ENCODE peak calls at places on chromosome 22, in four cellular contexts. D, B, I and U are unnamed samples.

GRCh38 chr22:32650553-32651345 is 150.8 kb upstream of the TIMP3 start:
- DNase-seq in D (no peak), B (no peak), I (no peak), U (no peak)

GRCh38 chr22:41369089-41369745 is 12.5 kb upstream of the TEF start:
- DNase-seq in D (no peak), B (no peak), I (no peak), U (no peak)

GRCh38 chr22:29456211-29456671 is 17.9 kb downstream of the RFPL1 start:
- DNase-seq in D (no peak), B (peak), I (no peak), U (peak)

GRCh38 chr22:42637555-42637954 is 2.8 kb downstream of the ATP5MGL start:
- DNase-seq in D (no peak), B (no peak), I (no peak), U (no peak)

GRCh38 chr22:32754413-32755041 is 47.0 kb upstream of the TIMP3 start:
- DNase-seq in D (no peak), B (peak), I (no peak), U (no peak)

GRCh38 chr22:35971418-35972119 is 57.1 kb downstream of the RBFOX2 start:
- DNase-seq in D (no peak), B (peak), I (no peak), U (peak)

GRCh38 chr22:26325641-26326040 is 103.4 kb upstream of the ASPHD2 start:
- DNase-seq in D (no peak), B (no peak), I (no peak), U (no peak)

GRCh38 chr22:17781319-17782031 is 7.2 kb upstream of the BID start:
- DNase-seq in D (no peak), B (peak), I (peak), U (peak)

GRCh38 chr22:20143883-20144665 is 6.8 kb downstream of the CCDC188 start:
- DNase-seq in D (no peak), B (no peak), I (no peak), U (no peak)

GRCh38 chr22:26197427-26197826 is 28.2 kb downstream of the SEZ6L start:
- DNase-seq in D (no peak), B (no peak), I (no peak), U (no peak)

GRCh38 chr22:27032121-27032761 is 374.9 kb downstream of the MIAT start:
- DNase-seq in D (peak), B (no peak), I (no peak), U (peak)

GRCh38 chr22:44988671-44989070 is 21.1 kb downstream of the PHF21B start:
- DNase-seq in D (no peak), B (no peak), I (no peak), U (no peak)

GRCh38 chr22:39571538-39571937 is 985 bp downstream of the CACNA1I start:
- DNase-seq in D (no peak), B (no peak), I (no peak), U (no peak)

GRCh38 chr22:47022075-47022473 is 259.6 kb downstream of the TBC1D22A start:
- DNase-seq in D (no peak), B (peak), I (no peak), U (peak)

GRCh38 chr22:35350539-35351503 is 30.1 kb upstream of the HMOX1 start:
- DNase-seq in D (peak), B (peak), I (peak), U (peak)

GRCh38 chr22:36233796-36234195 is 5.5 kb downstream of the APOL2 start:
- DNase-seq in D (no peak), B (no peak), I (no peak), U (no peak)

GRCh38 chr22:17403906-17404305 is 34.6 kb downstream of the CECR2 start:
- DNase-seq in D (no peak), B (peak), I (no peak), U (no peak)

GRCh38 chr22:45867118-45867905 is 109.7 kb downstream of the WNT7B start:
- DNase-seq in D (no peak), B (peak), I (no peak), U (peak)

GRCh38 chr22:30299322-30299721 is 10.0 kb upstream of the CASTOR1 start:
- DNase-seq in D (no peak), B (no peak), I (no peak), U (no peak)

GRCh38 chr22:29331213-29331612 is 15.7 kb upstream of the RASL10A start:
- DNase-seq in D (no peak), B (no peak), I (no peak), U (no peak)

GRCh38 chr22:21855715-21856114 is 11.7 kb downstream of the MAPK1 start:
- DNase-seq in D (no peak), B (no peak), I (no peak), U (no peak)

GRCh38 chr22:27461470-27461869 is 340.1 kb downstream of the MN1 start:
- DNase-seq in D (no peak), B (peak), I (no peak), U (peak)